ENCODE peak calls at places on chromosomes 16 and 17, in eight cellular contexts. One of them, this sample, is unnamed.

GRCh38 chr16:83887088-83887487 is 11.8 kb upstream of the MLYCD start:
- DNase-seq in lung: no peak
- DNase-seq in effector CD4-positive, alpha-beta T cell: no peak
- DNase-seq in testis: peak
- DNase-seq in SJCRH30: peak
- DNase-seq in T-helper 1 cell: no peak
- DNase-seq in HCEC 1CT: no peak
- DNase-seq in activated gamma-delta T cell treated with Interleukin-2 at 50 U/mL for 16 hours: no peak
- DNase-seq in this sample: no peak

GRCh38 chr16:81848306-81848853 is 69.3 kb downstream of the PLCG2 start:
- DNase-seq in lung: no peak
- DNase-seq in effector CD4-positive, alpha-beta T cell: no peak
- DNase-seq in testis: no peak
- DNase-seq in SJCRH30: no peak
- DNase-seq in T-helper 1 cell: no peak
- DNase-seq in HCEC 1CT: no peak
- DNase-seq in activated gamma-delta T cell treated with Interleukin-2 at 50 U/mL for 16 hours: no peak
- DNase-seq in this sample: no peak

GRCh38 chr16:31872201-31872600 is 1.4 kb upstream of the ZNF267 start:
- DNase-seq in lung: no peak
- DNase-seq in effector CD4-positive, alpha-beta T cell: no peak
- DNase-seq in testis: no peak
- DNase-seq in SJCRH30: no peak
- DNase-seq in T-helper 1 cell: no peak
- DNase-seq in HCEC 1CT: no peak
- DNase-seq in activated gamma-delta T cell treated with Interleukin-2 at 50 U/mL for 16 hours: no peak
- DNase-seq in this sample: no peak

GRCh38 chr17:74430706-74431567 is 951 bp upstream of the GPRC5C start:
- DNase-seq in lung: peak
- DNase-seq in effector CD4-positive, alpha-beta T cell: no peak
- DNase-seq in testis: peak
- DNase-seq in SJCRH30: no peak
- DNase-seq in T-helper 1 cell: no peak
- DNase-seq in HCEC 1CT: no peak
- DNase-seq in activated gamma-delta T cell treated with Interleukin-2 at 50 U/mL for 16 hours: no peak
- DNase-seq in this sample: peak

GRCh38 chr17:81393684-81394376 is 1.4 kb upstream of the BAHCC1 start:
- DNase-seq in lung: peak
- DNase-seq in effector CD4-positive, alpha-beta T cell: no peak
- DNase-seq in testis: peak
- DNase-seq in SJCRH30: peak
- DNase-seq in T-helper 1 cell: no peak
- DNase-seq in HCEC 1CT: peak
- DNase-seq in activated gamma-delta T cell treated with Interleukin-2 at 50 U/mL for 16 hours: no peak
- DNase-seq in this sample: peak

GRCh38 chr16:76371441-76371840 is 94.2 kb downstream of the CNTNAP4 start:
- DNase-seq in lung: no peak
- DNase-seq in effector CD4-positive, alpha-beta T cell: no peak
- DNase-seq in testis: no peak
- DNase-seq in SJCRH30: no peak
- DNase-seq in T-helper 1 cell: no peak
- DNase-seq in HCEC 1CT: no peak
- DNase-seq in activated gamma-delta T cell treated with Interleukin-2 at 50 U/mL for 16 hours: no peak
- DNase-seq in this sample: no peak

GRCh38 chr16:10736926-10737625 is 6.6 kb upstream of the NUBP1 start:
- DNase-seq in lung: peak
- DNase-seq in effector CD4-positive, alpha-beta T cell: peak
- DNase-seq in testis: peak
- DNase-seq in SJCRH30: peak
- DNase-seq in T-helper 1 cell: peak
- DNase-seq in HCEC 1CT: peak
- DNase-seq in activated gamma-delta T cell treated with Interleukin-2 at 50 U/mL for 16 hours: peak
- DNase-seq in this sample: no peak

GRCh38 chr16:30113031-30113710 is at the start of gene GDPD3:
- DNase-seq in lung: no peak
- DNase-seq in effector CD4-positive, alpha-beta T cell: no peak
- DNase-seq in testis: peak
- DNase-seq in SJCRH30: peak
- DNase-seq in T-helper 1 cell: no peak
- DNase-seq in HCEC 1CT: no peak
- DNase-seq in activated gamma-delta T cell treated with Interleukin-2 at 50 U/mL for 16 hours: no peak
- DNase-seq in this sample: no peak

GRCh38 chr16:66103245-66103644 is 263.2 kb upstream of the CDH5 start:
- DNase-seq in lung: no peak
- DNase-seq in effector CD4-positive, alpha-beta T cell: no peak
- DNase-seq in testis: no peak
- DNase-seq in SJCRH30: no peak
- DNase-seq in T-helper 1 cell: no peak
- DNase-seq in HCEC 1CT: no peak
- DNase-seq in activated gamma-delta T cell treated with Interleukin-2 at 50 U/mL for 16 hours: no peak
- DNase-seq in this sample: no peak

This sample was measured in mesenteric fat pad.